ENCODE peak calls at places on chromosomes 5 and 9, in seven cellular contexts. K is adrenal gland; P is thoracic aorta; D is CD4-positive, alpha-beta memory T cell; V is foreskin keratinocyte; X is fibroblast of lung; E is aorta. S is an unnamed sample.
A peak's percentile ranks its signal among the peaks of the same experiment; 100 is the strongest.

GRCh38 chr9:97593960-97594359 is 39.2 kb downstream of the TSTD2 start:
- DNase-seq in K (no peak), P (no peak), D (no peak), V (no peak), X (no peak), E (no peak), S (no peak)

GRCh38 chr5:102090770-102091169 is 205.3 kb downstream of the SLCO4C1 start:
- DNase-seq in K (no peak), P (no peak), D (no peak), V (no peak), X (no peak), E (no peak), S (peak; percentile 23)

GRCh38 chr5:148939676-148940075 is 113.3 kb downstream of the ADRB2 start:
- DNase-seq in K (no peak), P (no peak), D (no peak), V (peak; percentile 79), X (peak; percentile 34), E (no peak), S (no peak)

GRCh38 chr5:10679336-10679988 is 81.6 kb downstream of the DAP start:
- DNase-seq in K (no peak), P (no peak), D (no peak), V (no peak), X (no peak), E (no peak), S (no peak)

GRCh38 chr5:1110260-1110929 is 1.5 kb downstream of the SLC12A7 start:
- DNase-seq in K (peak; percentile 62), P (no peak), D (peak; percentile 31), V (no peak), X (no peak), E (no peak), S (peak; percentile 71)

GRCh38 chr9:130265431-130266235 is at the start of gene HMCN2:
- DNase-seq in K (no peak), P (no peak), D (no peak), V (peak; percentile 12), X (no peak), E (peak; percentile 75), S (no peak)

GRCh38 chr5:6819521-6819920 is 106.3 kb downstream of the TENT4A start:
- DNase-seq in K (no peak), P (no peak), D (no peak), V (no peak), X (no peak), E (no peak), S (no peak)

GRCh38 chr5:152403058-152403457 is 2.0 kb downstream of the NMUR2 start:
- DNase-seq in K (no peak), P (no peak), D (no peak), V (no peak), X (no peak), E (no peak), S (no peak)

GRCh38 chr5:93891491-93892480 is 150.4 kb upstream of the POU5F2 start:
- DNase-seq in K (no peak), P (no peak), D (no peak), V (no peak), X (no peak), E (no peak), S (no peak)

GRCh38 chr5:135033026-135033861 is 784 bp downstream of the PITX1 start:
- DNase-seq in K (peak; percentile 30), P (no peak), D (no peak), V (peak; percentile 57), X (peak; percentile 35), E (peak; percentile 77), S (no peak)
- H3K4me1 ChIP-seq in K (peaks cover 35% of the 10 kb centered on the region), P (peaks cover 45% of the 10 kb centered on the region), D (peaks cover 24% of the 10 kb centered on the region), V (no peaks in the 10 kb centered on the region), X (no peaks in the 10 kb centered on the region), E (no peaks in the 10 kb centered on the region), S (peaks cover 44% of the 10 kb centered on the region)

DNA sequence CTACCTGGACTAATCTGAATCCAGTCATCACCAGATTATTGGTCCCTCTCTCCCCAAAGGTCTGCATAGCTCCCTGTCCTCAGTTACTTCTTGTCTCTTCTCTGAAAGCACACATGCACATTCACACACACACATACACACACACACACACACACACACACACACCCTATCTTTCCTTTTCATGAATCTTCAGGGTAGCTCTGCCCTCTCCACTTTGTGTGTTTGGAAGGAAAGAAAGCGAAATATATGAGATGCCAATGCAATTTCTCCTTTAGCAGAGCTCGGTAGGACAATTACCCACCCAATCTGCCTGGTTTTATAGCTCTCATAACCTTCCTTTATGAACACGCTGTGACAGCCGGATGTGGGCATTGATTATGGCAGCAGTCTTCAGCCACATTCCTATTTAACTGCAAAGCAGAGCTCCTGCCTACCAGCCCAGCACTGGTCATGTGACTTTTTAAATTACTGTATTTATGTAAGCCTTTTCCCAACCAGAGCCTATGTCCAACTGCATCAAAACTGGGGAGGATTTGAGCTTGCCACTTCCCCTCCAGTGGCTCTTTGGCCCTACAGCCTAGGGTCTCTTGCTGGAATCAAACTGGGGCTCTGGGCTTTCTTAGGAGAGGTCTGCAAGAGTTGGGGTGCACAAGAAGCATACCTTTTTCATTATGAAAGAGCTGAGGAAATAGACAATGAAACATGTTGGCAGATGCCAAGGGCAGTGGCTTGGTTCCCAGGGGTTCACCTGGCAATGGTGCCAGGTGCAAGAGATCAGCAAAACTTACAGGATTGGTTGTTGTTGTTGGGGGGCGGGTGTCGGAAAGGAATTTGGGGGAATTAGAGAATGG is 20.8 kb upstream of the MATR3 start:
- DNase-seq in K (no peak), P (no peak), D (no peak), V (peak; percentile 83), X (peak; percentile 57), E (no peak), S (no peak)
- H3K4me1 ChIP-seq in K (peaks cover 38% of the 10 kb centered on the region), P (peaks cover 25% of the 10 kb centered on the region), D (peaks cover 46% of the 10 kb centered on the region), V (peaks cover 25% of the 10 kb centered on the region), X (peaks cover 24% of the 10 kb centered on the region), E (peaks cover 6% of the 10 kb centered on the region), S (peaks cover 54% of the 10 kb centered on the region)

GRCh38 chr5:137728048-137728447 is 7.8 kb downstream of the KLHL3 start:
- DNase-seq in K (no peak), P (no peak), D (no peak), V (no peak), X (no peak), E (no peak), S (no peak)
- H3K4me1 ChIP-seq in K (peaks cover 19% of the 10 kb centered on the region), P (peaks cover 4% of the 10 kb centered on the region), D (peaks cover 13% of the 10 kb centered on the region), V (no peaks in the 10 kb centered on the region), X (no peaks in the 10 kb centered on the region), E (peaks cover under 1% of the 10 kb centered on the region), S (peaks cover 7% of the 10 kb centered on the region)

GRCh38 chr9:133978226-133979123 is 13.6 kb downstream of the VAV2 start:
- DNase-seq in K (no peak), P (no peak), D (no peak), V (no peak), X (no peak), E (peak; percentile 46), S (peak; percentile 80)
- H3K4me1 ChIP-seq in K (peaks cover 51% of the 10 kb centered on the region), P (peaks cover 14% of the 10 kb centered on the region), D (no peaks in the 10 kb centered on the region), V (no peaks in the 10 kb centered on the region), X (peaks cover 7% of the 10 kb centered on the region), E (no peaks in the 10 kb centered on the region), S (peaks cover 91% of the 10 kb centered on the region)

S was measured in body of pancreas.